ENCODE peak calls at places on chromosomes 7 and 10, in five cellular contexts. V, A, J, R and L are unnamed samples. For H3K9me3, H3K4me1 and H3K36me3, the result is how much of the 10 kb centered on the place peaks cover.

GRCh38 chr7:133358728-133359127 is 105.8 kb downstream of the EXOC4 start:
- DNase-seq in J (no peak), V (no peak), R (no peak), A (no peak), L (no peak)

GRCh38 chr7:74104702-74105101 is 21.1 kb downstream of the LIMK1 start:
- DNase-seq in J (no peak), R (no peak), A (no peak), V (no peak), L (no peak)

GRCh38 chr7:7553386-7553785 is 13.3 kb upstream of the MIOS start:
- DNase-seq in R (no peak), J (no peak), A (no peak), V (no peak), L (no peak)

GRCh38 chr7:85095357-85095756 is 91.5 kb downstream of the SEMA3D start:
- DNase-seq in A (peak), R (no peak), V (no peak), J (peak), L (no peak)

GRCh38 chr7:132564090-132564489 is 12.2 kb downstream of the PLXNA4 start:
- DNase-seq in J (no peak), R (no peak), A (no peak), V (no peak), L (no peak)

GRCh38 chr10:17616403-17617030 is 657 bp downstream of the HACD1 start:
- DNase-seq in V (peak), A (peak), J (peak), R (peak), L (no peak)

GRCh38 chr10:109018892-109019507 is 904.3 kb downstream of the XPNPEP1 start:
- DNase-seq in A (no peak), J (no peak), R (no peak), V (no peak), L (no peak)

GRCh38 chr10:96512524-96512991 is 1.2 kb downstream of the TLL2 start:
- DNase-seq in V (no peak), J (no peak), R (peak), A (peak), L (no peak)

GRCh38 chr7:54814401-54814800 is 55.4 kb upstream of the SEC61G start:
- DNase-seq in A (no peak), J (no peak), V (no peak), R (no peak), L (no peak)

GRCh38 chr10:113023017-113023416 is 73.0 kb downstream of the TCF7L2 start:
- DNase-seq in J (no peak), A (no peak), R (no peak), V (peak), L (no peak)

GRCh38 chr10:4721994-4722753 is 103.8 kb upstream of the AKR1E2 start:
- DNase-seq in J (no peak), A (no peak), V (no peak), R (no peak), L (no peak)

GRCh38 chr7:46972205-46972604 is 609.7 kb downstream of the TNS3 start:
- DNase-seq in V (no peak), J (no peak), R (no peak), A (no peak), L (no peak)

GRCh38 chr7:21967500-21968099 is 21.9 kb upstream of the CDCA7L start:
- DNase-seq in V (no peak), A (no peak), R (no peak), J (no peak), L (peak)

GRCh38 chr10:66190413-66190812 is 735.4 kb upstream of the LRRTM3 start:
- DNase-seq in A (no peak), V (no peak), J (no peak), R (no peak), L (no peak)

GRCh38 chr10:89373916-89374711 is 3.7 kb upstream of the IFIT1B start:
- DNase-seq in J (peak), V (peak), A (peak), R (no peak), L (no peak)

GRCh38 chr10:75782463-75783248 is 351.2 kb downstream of the LRMDA start:
- DNase-seq in R (no peak), J (no peak), A (no peak), V (no peak), L (no peak)

GRCh38 chr10:105161767-105162166 is 520.7 kb downstream of the SORCS3 start:
- DNase-seq in R (no peak), J (no peak), V (no peak), A (no peak), L (no peak)

GRCh38 chr7:45625714-45626440 is 51.7 kb downstream of the ADCY1 start:
- DNase-seq in R (no peak), V (no peak), A (no peak), J (no peak), L (no peak)

GRCh38 chr10:1372212-1372611 is 316.0 kb downstream of the WDR37 start:
- DNase-seq in A (no peak), V (no peak), R (no peak), J (no peak), L (no peak)

GRCh38 chr10:42878821-42879195 is 96.2 kb downstream of the BMS1 start:
- DNase-seq in J (no peak), A (no peak), V (no peak), R (no peak), L (no peak)

GRCh38 chr7:151008511-151009323 is 15.6 kb downstream of the ATG9B start:
- DNase-seq in V (peak), A (peak), R (peak), J (peak), L (peak)

GRCh38 chr10:2981361-2981801 is 86.0 kb upstream of the PFKP start:
- DNase-seq in A (no peak), R (no peak), V (no peak), J (no peak), L (no peak)

GRCh38 chr10:119688033-119688508 is 36.9 kb downstream of the BAG3 start:
- DNase-seq in J (no peak), R (no peak), A (no peak), V (no peak), L (no peak)

GRCh38 chr10:11012880-11013279 is 4.8 kb upstream of the CELF2 start:
- DNase-seq in R (no peak), J (no peak), A (no peak), V (no peak), L (no peak)

GRCh38 chr10:99808285-99808684 is 25.8 kb downstream of the ABCC2 start:
- DNase-seq in J (no peak), V (no peak), R (no peak), A (no peak), L (no peak)

GRCh38 chr10:118448744-118449143 is 106.6 kb upstream of the FAM204A start:
- DNase-seq in V (no peak), R (no peak), A (no peak), J (no peak), L (no peak)

GRCh38 chr10:117197189-117197588 is at the start of gene KCNK18:
- DNase-seq in V (no peak), R (no peak), A (no peak), J (no peak), L (no peak)

GRCh38 chr10:102118867-102119266 is 1.3 kb downstream of the LDB1 start:
- DNase-seq in R (no peak), J (no peak), A (peak), V (no peak), L (no peak)

GRCh38 chr10:44805461-44806210 is 105.5 kb upstream of the TMEM72 start:
- DNase-seq in R (no peak), J (no peak), A (no peak), V (no peak), L (no peak)

GRCh38 chr10:124601431-124602120 is 140.0 kb downstream of the LHPP start:
- DNase-seq in R (no peak), J (peak), V (no peak), A (peak), L (no peak)

GRCh38 chr7:57407125-57407524 is 42.9 kb upstream of the ZNF716 start:
- DNase-seq in J (no peak), A (no peak), V (peak), R (no peak), L (no peak)

GRCh38 chr7:57400531-57401155 is 49.3 kb upstream of the ZNF716 start:
- DNase-seq in J (no peak), V (no peak), R (no peak), A (no peak), L (no peak)

GRCh38 chr7:57404343-57404966 is 45.5 kb upstream of the ZNF716 start:
- DNase-seq in V (no peak), R (no peak), A (peak), J (peak), L (no peak)

GRCh38 chr7:57404967-57405421 is 45.0 kb upstream of the ZNF716 start:
- DNase-seq in V (no peak), J (peak), A (no peak), R (no peak), L (no peak)

DNA sequence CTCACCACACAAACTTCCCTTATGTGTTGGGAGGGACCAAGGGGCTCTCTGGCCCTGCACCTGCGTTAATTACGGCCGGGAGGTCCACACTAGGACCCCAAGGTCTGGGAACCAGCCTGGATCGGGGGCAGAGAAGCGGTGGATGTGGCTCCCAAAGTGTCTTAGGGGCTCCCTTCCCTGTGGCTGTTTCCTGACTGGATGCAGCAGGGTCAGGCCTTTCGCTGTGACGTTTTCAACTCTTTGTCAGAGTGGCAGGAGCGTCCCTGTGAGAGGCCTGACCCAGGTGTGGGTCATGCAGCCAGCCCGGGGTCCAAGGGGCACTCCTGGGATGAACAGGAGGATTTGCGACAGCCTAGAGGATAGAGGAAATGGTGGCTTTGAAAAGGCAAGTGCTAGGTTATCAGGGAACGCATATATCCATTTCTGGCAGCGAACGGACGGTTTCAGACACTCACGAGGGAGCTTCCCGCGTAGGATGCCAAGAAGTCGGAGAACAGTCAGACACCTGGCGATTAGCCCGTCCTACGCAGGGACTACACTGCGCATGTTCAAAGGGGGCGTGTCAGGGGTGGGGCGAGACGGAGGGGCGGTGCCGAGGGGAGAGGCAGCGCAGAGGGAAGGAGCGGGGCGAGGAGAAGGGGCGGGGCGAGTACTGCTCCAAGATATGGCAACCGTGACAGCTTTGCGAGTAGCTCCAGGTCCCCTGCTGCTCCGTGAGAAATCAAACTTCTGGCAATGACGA is 46.2 kb upstream of the ZNF716 start:
- DNase-seq in V (no peak), J (peak), R (no peak), A (peak), L (no peak)
- H3K9me3 ChIP-seq in V (under half), J (under half), R (under half), A (half or more), L (under half)

GRCh38 chr7:94251-94801 is 98.0 kb upstream of the FAM20C start:
- DNase-seq in A (no peak), R (no peak), V (no peak), J (no peak), L (no peak)
- H3K4me1 ChIP-seq in A (under half), R (under half), V (under half), J (under half), L (under half)

GRCh38 chr10:13649844-13650520 is 63.2 kb downstream of the PRPF18 start:
- DNase-seq in J (no peak), V (no peak), R (no peak), A (no peak), L (no peak)

GRCh38 chr10:13644866-13645265 is 58.1 kb downstream of the PRPF18 start:
- DNase-seq in V (no peak), R (no peak), J (no peak), A (no peak), L (no peak)

GRCh38 chr10:13650961-13651360 is 64.2 kb downstream of the PRPF18 start:
- DNase-seq in J (no peak), A (no peak), R (no peak), V (no peak), L (no peak)

GRCh38 chr10:13651969-13652720 is 65.4 kb downstream of the PRPF18 start:
- DNase-seq in R (no peak), A (no peak), V (no peak), J (no peak), L (no peak)

GRCh38 chr10:13648425-13648824 is 61.7 kb downstream of the PRPF18 start:
- DNase-seq in J (no peak), R (no peak), V (no peak), A (no peak), L (no peak)
- H3K36me3 ChIP-seq in J (under half), R (under half), V (under half), A (under half), L (under half)

GRCh38 chr7:145582742-145583303 is 533.8 kb upstream of the CNTNAP2 start:
- DNase-seq in A (no peak), J (peak), R (no peak), V (no peak), L (no peak)
- H3K9me3 ChIP-seq in A (under half), J (under half), R (under half), V (under half), L (under half)

DNA sequence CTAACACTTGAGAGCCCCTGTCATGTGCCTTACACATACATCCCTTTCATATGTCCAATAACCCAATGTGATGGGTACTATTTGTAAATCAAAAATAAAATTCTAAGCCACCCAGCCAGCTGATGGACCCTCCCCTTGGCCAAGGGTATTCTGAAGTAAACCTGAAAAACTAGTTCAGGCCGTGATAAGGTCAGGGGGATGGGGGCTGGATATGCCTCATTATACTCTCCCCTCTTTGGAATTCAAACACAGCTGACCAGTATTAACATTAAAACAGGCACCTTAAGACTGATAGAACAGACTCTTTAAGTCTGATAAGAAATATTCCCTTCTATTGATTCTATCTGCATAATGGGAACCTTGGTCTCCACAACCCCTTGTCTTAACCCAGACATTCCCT is 51.9 kb downstream of the SLC16A9 start:
- DNase-seq in V (no peak), R (no peak), A (no peak), J (no peak), L (no peak)
- H3K4me1 ChIP-seq in V (under half), R (under half), A (under half), J (under half), L (under half)

DNA sequence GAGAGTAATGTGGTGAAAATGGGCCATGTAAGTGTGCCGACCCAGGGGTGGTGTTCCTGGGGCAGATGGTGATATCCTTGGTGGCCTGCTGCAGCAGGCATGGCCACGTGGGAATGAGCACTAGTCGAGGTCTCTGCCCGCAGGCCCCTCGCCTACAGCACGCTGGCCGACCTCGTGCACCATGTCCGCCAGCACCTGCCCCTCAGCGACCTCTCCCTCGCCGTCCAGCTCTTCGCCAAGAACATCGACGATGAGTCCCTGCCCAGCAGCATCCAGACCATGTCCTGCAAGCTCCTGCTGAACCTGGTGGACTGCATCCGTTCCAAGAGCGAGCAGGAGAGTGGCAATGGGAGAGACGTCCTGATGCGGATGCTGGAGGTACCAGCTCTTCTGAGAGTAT is 30.3 kb downstream of the TRRAP start:
- DNase-seq in V (no peak), R (no peak), A (no peak), J (no peak), L (no peak)
- H3K36me3 ChIP-seq in V (under half), R (half or more), A (under half), J (under half), L (half or more)

GRCh38 chr7:40641717-40642116 is 506.9 kb downstream of the SUGCT start:
- DNase-seq in A (no peak), J (no peak), V (no peak), R (no peak), L (no peak)
- H3K9me3 ChIP-seq in A (under half), J (under half), V (under half), R (under half), L (under half)

DNA sequence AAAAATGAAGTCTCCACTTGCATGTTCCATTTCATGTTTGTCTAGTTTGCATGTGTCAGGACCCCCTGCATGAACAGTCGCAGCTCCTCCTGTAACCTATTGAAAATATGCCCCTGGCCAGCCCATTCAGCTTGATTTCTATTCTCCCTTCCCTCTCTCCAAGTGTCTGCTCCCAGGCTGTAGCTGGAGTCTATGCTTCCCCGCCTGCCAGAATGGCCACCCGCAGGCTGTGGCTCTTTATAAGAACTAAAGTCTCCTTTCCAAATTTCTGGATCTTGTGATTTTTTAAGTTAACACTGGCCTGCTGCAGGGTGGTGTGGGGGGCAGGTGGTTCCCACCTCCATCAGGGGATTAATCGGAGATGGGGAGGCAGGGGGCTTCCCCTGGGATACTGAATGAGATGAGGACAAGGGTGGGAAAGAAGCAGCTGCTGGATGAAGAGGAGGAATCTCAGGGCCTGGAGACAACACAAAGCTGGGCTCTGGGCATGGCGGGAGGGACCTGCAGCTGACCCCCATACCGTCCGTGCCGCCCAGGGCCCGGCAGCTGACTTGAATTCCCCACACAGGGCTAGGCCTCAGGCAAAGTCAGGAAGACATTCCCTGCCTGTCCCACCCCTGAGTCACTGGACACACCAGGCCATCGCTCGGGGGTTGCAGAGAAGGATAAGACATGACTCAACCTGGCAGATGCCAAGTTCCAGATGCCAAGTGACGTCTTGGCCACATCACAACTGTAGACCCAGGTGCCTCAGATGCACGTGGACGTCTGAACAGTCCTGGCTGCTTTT is 399.5 kb upstream of the FOXK1 start:
- DNase-seq in A (no peak), R (no peak), V (no peak), J (no peak), L (no peak)
- H3K4me1 ChIP-seq in A (under half), R (under half), V (under half), J (under half), L (under half)

GRCh38 chr7:5337047-5337446 is 54.3 kb downstream of the SLC29A4 start:
- DNase-seq in A (no peak), R (no peak), V (no peak), J (no peak), L (no peak)
- H3K36me3 ChIP-seq in A (under half), R (under half), V (under half), J (under half), L (under half)